ENCODE peak calls at places on chromosomes 12 and 14, in ten cellular contexts. One of them, this sample, is unnamed.

GRCh38 chr12:81668475-81668874 is 90.7 kb downstream of the PPFIA2 start:
- DNase-seq in mammary epithelial cell: peak
- DNase-seq in bronchial epithelial cell: peak
- DNase-seq in A673: peak
- DNase-seq in lower leg skin: no peak
- DNase-seq in HL-60: no peak
- DNase-seq in fibroblast of mammary gland: peak
- DNase-seq in brain microvascular endothelial cell: peak
- DNase-seq in cardiac fibroblast: peak
- DNase-seq in AG09309: peak
- DNase-seq in this sample: no peak

GRCh38 chr12:104602426-104602825 is 145.7 kb downstream of the CHST11 start:
- DNase-seq in bronchial epithelial cell: no peak
- DNase-seq in brain microvascular endothelial cell: no peak
- DNase-seq in lower leg skin: no peak
- DNase-seq in HL-60: no peak
- DNase-seq in cardiac fibroblast: no peak
- DNase-seq in mammary epithelial cell: no peak
- DNase-seq in fibroblast of mammary gland: no peak
- DNase-seq in AG09309: no peak
- DNase-seq in A673: no peak
- DNase-seq in this sample: no peak

GRCh38 chr14:26841920-26842741 is 244.3 kb upstream of the NOVA1 start:
- DNase-seq in fibroblast of mammary gland: peak
- DNase-seq in mammary epithelial cell: peak
- DNase-seq in HL-60: no peak
- DNase-seq in AG09309: peak
- DNase-seq in cardiac fibroblast: peak
- DNase-seq in bronchial epithelial cell: peak
- DNase-seq in lower leg skin: peak
- DNase-seq in brain microvascular endothelial cell: peak
- DNase-seq in A673: peak
- DNase-seq in this sample: peak

GRCh38 chr12:39239484-39240143 is 203.3 kb downstream of the KIF21A start:
- DNase-seq in HL-60: no peak
- DNase-seq in A673: no peak
- DNase-seq in lower leg skin: no peak
- DNase-seq in AG09309: no peak
- DNase-seq in brain microvascular endothelial cell: no peak
- DNase-seq in mammary epithelial cell: peak
- DNase-seq in fibroblast of mammary gland: no peak
- DNase-seq in cardiac fibroblast: no peak
- DNase-seq in bronchial epithelial cell: peak
- DNase-seq in this sample: no peak

GRCh38 chr14:95482967-95483842 is 33.2 kb downstream of the SYNE3 start:
- DNase-seq in mammary epithelial cell: peak
- DNase-seq in lower leg skin: peak
- DNase-seq in brain microvascular endothelial cell: peak
- DNase-seq in bronchial epithelial cell: peak
- DNase-seq in HL-60: no peak
- DNase-seq in AG09309: peak
- DNase-seq in fibroblast of mammary gland: peak
- DNase-seq in A673: no peak
- DNase-seq in cardiac fibroblast: peak
- DNase-seq in this sample: peak

GRCh38 chr12:106721931-106722330 is 52.6 kb upstream of the RIC8B start:
- DNase-seq in A673: no peak
- DNase-seq in fibroblast of mammary gland: no peak
- DNase-seq in lower leg skin: no peak
- DNase-seq in AG09309: no peak
- DNase-seq in brain microvascular endothelial cell: no peak
- DNase-seq in HL-60: no peak
- DNase-seq in cardiac fibroblast: no peak
- DNase-seq in bronchial epithelial cell: no peak
- DNase-seq in mammary epithelial cell: no peak
- DNase-seq in this sample: no peak

GRCh38 chr12:117053050-117053400 is 46.2 kb downstream of the TESC start:
- DNase-seq in cardiac fibroblast: no peak
- DNase-seq in HL-60: no peak
- DNase-seq in brain microvascular endothelial cell: no peak
- DNase-seq in AG09309: no peak
- DNase-seq in mammary epithelial cell: no peak
- DNase-seq in bronchial epithelial cell: no peak
- DNase-seq in fibroblast of mammary gland: no peak
- DNase-seq in lower leg skin: no peak
- DNase-seq in A673: no peak
- DNase-seq in this sample: no peak

GRCh38 chr12:107760207-107760816 is 625 bp downstream of the PRDM4 start:
- DNase-seq in fibroblast of mammary gland: no peak
- DNase-seq in mammary epithelial cell: peak
- DNase-seq in A673: peak
- DNase-seq in brain microvascular endothelial cell: no peak
- DNase-seq in HL-60: peak
- DNase-seq in cardiac fibroblast: peak
- DNase-seq in AG09309: no peak
- DNase-seq in bronchial epithelial cell: peak
- DNase-seq in lower leg skin: peak
- DNase-seq in this sample: no peak

GRCh38 chr12:97557116-97557515 is 94.5 kb downstream of the RMST start:
- DNase-seq in A673: no peak
- DNase-seq in fibroblast of mammary gland: no peak
- DNase-seq in cardiac fibroblast: no peak
- DNase-seq in AG09309: no peak
- DNase-seq in lower leg skin: no peak
- DNase-seq in mammary epithelial cell: no peak
- DNase-seq in bronchial epithelial cell: no peak
- DNase-seq in HL-60: no peak
- DNase-seq in brain microvascular endothelial cell: no peak
- DNase-seq in this sample: no peak

GRCh38 chr12:97555547-97556200 is 93.1 kb downstream of the RMST start:
- DNase-seq in HL-60: no peak
- DNase-seq in fibroblast of mammary gland: no peak
- DNase-seq in cardiac fibroblast: no peak
- DNase-seq in mammary epithelial cell: no peak
- DNase-seq in lower leg skin: no peak
- DNase-seq in A673: no peak
- DNase-seq in AG09309: no peak
- DNase-seq in brain microvascular endothelial cell: no peak
- DNase-seq in bronchial epithelial cell: no peak
- DNase-seq in this sample: no peak

GRCh38 chr12:97560359-97560758 is 97.8 kb downstream of the RMST start:
- DNase-seq in A673: no peak
- DNase-seq in bronchial epithelial cell: no peak
- DNase-seq in HL-60: no peak
- DNase-seq in AG09309: no peak
- DNase-seq in cardiac fibroblast: no peak
- DNase-seq in brain microvascular endothelial cell: no peak
- DNase-seq in fibroblast of mammary gland: no peak
- DNase-seq in lower leg skin: no peak
- DNase-seq in mammary epithelial cell: no peak
- DNase-seq in this sample: no peak

GRCh38 chr12:97552410-97553050 is 89.9 kb downstream of the RMST start:
- DNase-seq in cardiac fibroblast: no peak
- DNase-seq in HL-60: no peak
- DNase-seq in lower leg skin: no peak
- DNase-seq in mammary epithelial cell: peak
- DNase-seq in brain microvascular endothelial cell: no peak
- DNase-seq in AG09309: no peak
- DNase-seq in fibroblast of mammary gland: no peak
- DNase-seq in A673: no peak
- DNase-seq in bronchial epithelial cell: peak
- DNase-seq in this sample: no peak

GRCh38 chr12:97556201-97556824 is 93.7 kb downstream of the RMST start:
- DNase-seq in mammary epithelial cell: peak
- DNase-seq in A673: no peak
- DNase-seq in HL-60: no peak
- DNase-seq in AG09309: no peak
- DNase-seq in cardiac fibroblast: peak
- DNase-seq in bronchial epithelial cell: peak
- DNase-seq in fibroblast of mammary gland: peak
- DNase-seq in brain microvascular endothelial cell: no peak
- DNase-seq in lower leg skin: no peak
- DNase-seq in this sample: no peak
- TF ChIP-seq CTCF in mammary epithelial cell: no peak
- TF ChIP-seq CTCF in A673: no peak
- TF ChIP-seq CTCF in HL-60: no peak
- TF ChIP-seq CTCF in AG09309: no peak
- TF ChIP-seq CTCF in cardiac fibroblast: no peak
- TF ChIP-seq CTCF in bronchial epithelial cell: no peak
- TF ChIP-seq CTCF in fibroblast of mammary gland: no peak
- TF ChIP-seq CTCF in brain microvascular endothelial cell: no peak
- TF ChIP-seq CTCF in lower leg skin: no peak
- TF ChIP-seq CTCF in this sample: no peak

DNA sequence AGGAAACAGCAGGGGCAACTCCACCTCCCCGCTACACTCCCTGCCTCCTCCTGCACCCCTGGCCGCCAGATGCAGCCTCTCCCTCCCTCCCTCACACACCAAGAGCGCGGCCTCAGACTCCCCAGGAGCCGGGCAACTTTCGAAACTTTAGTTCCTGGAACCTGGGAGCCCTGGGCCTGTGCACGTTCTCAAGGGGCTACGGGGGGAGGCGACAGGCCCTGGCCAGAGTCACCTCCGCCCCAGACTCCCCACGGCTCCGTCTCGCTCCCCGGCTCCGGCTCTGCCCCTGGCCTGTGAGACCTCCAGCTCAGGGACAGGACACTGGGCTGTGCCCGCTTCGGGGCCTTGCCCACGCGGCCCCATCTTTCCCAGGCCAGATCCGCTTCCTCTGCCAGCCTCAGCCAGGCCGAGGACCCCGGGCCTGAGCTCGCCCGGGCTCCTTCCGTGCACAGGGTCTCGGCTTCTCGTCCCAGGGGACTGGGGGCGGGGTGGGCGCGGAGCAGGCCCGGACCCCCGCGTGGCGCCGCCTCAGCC is 5.5 kb downstream of the AMN start:
- DNase-seq in fibroblast of mammary gland: no peak
- DNase-seq in A673: no peak
- DNase-seq in lower leg skin: no peak
- DNase-seq in brain microvascular endothelial cell: no peak
- DNase-seq in mammary epithelial cell: no peak
- DNase-seq in bronchial epithelial cell: no peak
- DNase-seq in AG09309: no peak
- DNase-seq in HL-60: peak
- DNase-seq in cardiac fibroblast: no peak
- DNase-seq in this sample: no peak
- H3K4me3 ChIP-seq in fibroblast of mammary gland: no peak
- H3K4me3 ChIP-seq in A673: peak
- H3K4me3 ChIP-seq in lower leg skin: no peak
- H3K4me3 ChIP-seq in brain microvascular endothelial cell: peak
- H3K4me3 ChIP-seq in mammary epithelial cell: no peak
- H3K4me3 ChIP-seq in bronchial epithelial cell: peak
- H3K4me3 ChIP-seq in AG09309: no peak
- H3K4me3 ChIP-seq in HL-60: peak
- H3K4me3 ChIP-seq in cardiac fibroblast: peak
- H3K4me3 ChIP-seq in this sample: peak

GRCh38 chr14:44963775-44964380 is 1.9 kb downstream of the TOGARAM1 start:
- DNase-seq in lower leg skin: no peak
- DNase-seq in brain microvascular endothelial cell: no peak
- DNase-seq in A673: no peak
- DNase-seq in cardiac fibroblast: no peak
- DNase-seq in AG09309: no peak
- DNase-seq in mammary epithelial cell: peak
- DNase-seq in fibroblast of mammary gland: peak
- DNase-seq in bronchial epithelial cell: no peak
- DNase-seq in HL-60: peak
- DNase-seq in this sample: no peak

GRCh38 chr14:44961151-44961729 is 507 bp downstream of the KLHL28 start:
- DNase-seq in HL-60: peak
- DNase-seq in lower leg skin: peak
- DNase-seq in A673: peak
- DNase-seq in brain microvascular endothelial cell: peak
- DNase-seq in bronchial epithelial cell: peak
- DNase-seq in fibroblast of mammary gland: peak
- DNase-seq in mammary epithelial cell: peak
- DNase-seq in AG09309: no peak
- DNase-seq in cardiac fibroblast: peak
- DNase-seq in this sample: no peak

GRCh38 chr14:44960646-44961045 is 1.1 kb downstream of the KLHL28 start:
- DNase-seq in mammary epithelial cell: no peak
- DNase-seq in A673: no peak
- DNase-seq in cardiac fibroblast: no peak
- DNase-seq in brain microvascular endothelial cell: no peak
- DNase-seq in fibroblast of mammary gland: peak
- DNase-seq in bronchial epithelial cell: peak
- DNase-seq in HL-60: no peak
- DNase-seq in AG09309: no peak
- DNase-seq in lower leg skin: no peak
- DNase-seq in this sample: no peak

GRCh38 chr14:44961730-44962572 is at the start of the genes KLHL28 and TOGARAM1:
- DNase-seq in fibroblast of mammary gland: peak
- DNase-seq in cardiac fibroblast: peak
- DNase-seq in brain microvascular endothelial cell: peak
- DNase-seq in HL-60: peak
- DNase-seq in lower leg skin: peak
- DNase-seq in AG09309: peak
- DNase-seq in bronchial epithelial cell: peak
- DNase-seq in A673: peak
- DNase-seq in mammary epithelial cell: peak
- DNase-seq in this sample: peak

DNA sequence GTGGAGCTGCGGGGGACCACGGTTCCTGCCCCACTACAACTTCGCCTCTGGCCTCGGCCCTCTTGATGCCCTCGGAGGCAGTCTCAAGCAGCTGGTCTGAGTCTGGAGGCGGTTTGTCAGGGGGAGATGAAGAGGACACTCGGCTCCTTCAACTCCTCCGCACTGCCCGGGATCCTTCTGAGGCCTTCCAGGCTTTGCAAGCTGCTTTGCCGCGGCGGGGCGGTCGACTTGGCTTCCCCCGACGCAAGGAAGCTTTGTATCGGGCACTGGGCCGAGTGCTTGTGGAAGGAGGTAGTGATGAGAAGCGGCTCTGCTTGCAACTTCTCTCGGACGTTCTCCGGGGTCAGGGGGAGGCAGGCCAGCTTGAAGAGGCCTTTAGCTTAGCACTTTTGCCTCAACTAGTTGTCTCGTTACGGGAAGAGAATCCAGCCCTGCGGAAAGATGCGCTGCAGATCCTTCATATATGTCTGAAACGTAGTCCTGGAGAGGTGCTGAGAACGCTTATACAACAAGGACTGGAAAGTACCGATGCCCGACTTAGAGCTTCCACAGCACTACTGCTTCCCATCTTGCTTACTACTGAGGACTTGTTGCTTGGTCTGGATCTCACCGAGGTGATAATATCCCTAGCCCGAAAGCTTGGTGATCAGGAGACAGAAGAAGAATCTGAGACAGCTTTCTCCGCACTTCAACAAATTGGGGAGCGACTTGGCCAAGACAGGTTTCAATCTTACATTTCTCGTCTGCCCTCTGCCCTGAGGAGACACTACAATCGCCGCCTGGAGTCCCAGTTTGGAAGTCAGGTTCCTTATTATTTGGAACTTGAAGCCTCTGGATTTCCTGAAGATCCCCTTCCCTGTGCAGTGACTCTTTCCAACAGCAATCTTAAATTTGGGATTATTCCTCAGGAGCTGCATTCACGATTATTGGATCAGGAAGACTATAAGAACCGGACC is 861 bp downstream of the TOGARAM1 start:
- DNase-seq in A673: peak
- DNase-seq in brain microvascular endothelial cell: peak
- DNase-seq in fibroblast of mammary gland: peak
- DNase-seq in bronchial epithelial cell: peak
- DNase-seq in lower leg skin: peak
- DNase-seq in HL-60: peak
- DNase-seq in AG09309: no peak
- DNase-seq in mammary epithelial cell: peak
- DNase-seq in cardiac fibroblast: peak
- DNase-seq in this sample: no peak
- TF ChIP-seq CTCF in A673: no peak
- TF ChIP-seq CTCF in brain microvascular endothelial cell: peak
- TF ChIP-seq CTCF in fibroblast of mammary gland: no peak
- TF ChIP-seq CTCF in bronchial epithelial cell: no peak
- TF ChIP-seq CTCF in lower leg skin: no peak
- TF ChIP-seq CTCF in HL-60: no peak
- TF ChIP-seq CTCF in AG09309: no peak
- TF ChIP-seq CTCF in mammary epithelial cell: no peak
- TF ChIP-seq CTCF in cardiac fibroblast: no peak
- TF ChIP-seq CTCF in this sample: no peak

DNA sequence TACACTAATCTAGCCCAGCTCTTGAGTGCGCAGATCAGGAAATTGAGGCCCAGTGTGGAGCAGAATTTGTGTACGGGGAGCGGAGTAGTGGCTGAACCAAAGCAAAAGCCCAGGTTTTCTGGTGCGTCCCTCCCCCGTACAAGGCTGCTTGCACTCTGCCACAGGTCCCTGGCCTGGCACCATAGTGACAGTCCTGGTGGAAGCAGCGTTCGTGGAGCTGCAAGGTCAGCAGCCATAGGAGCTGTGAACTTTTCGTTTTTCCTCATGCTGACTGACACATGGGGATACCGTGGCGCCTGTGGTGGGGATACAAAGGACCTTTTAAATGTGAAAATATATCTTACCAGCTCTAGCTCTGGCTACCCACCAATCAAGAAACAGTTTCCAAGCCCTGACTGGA is 1.8 kb downstream of the EVL start:
- DNase-seq in A673: no peak
- DNase-seq in bronchial epithelial cell: no peak
- DNase-seq in mammary epithelial cell: no peak
- DNase-seq in AG09309: no peak
- DNase-seq in lower leg skin: no peak
- DNase-seq in HL-60: peak
- DNase-seq in cardiac fibroblast: no peak
- DNase-seq in fibroblast of mammary gland: no peak
- DNase-seq in brain microvascular endothelial cell: no peak
- DNase-seq in this sample: no peak
- H3K4me3 ChIP-seq in A673: no peak
- H3K4me3 ChIP-seq in bronchial epithelial cell: no peak
- H3K4me3 ChIP-seq in mammary epithelial cell: no peak
- H3K4me3 ChIP-seq in AG09309: no peak
- H3K4me3 ChIP-seq in lower leg skin: no peak
- H3K4me3 ChIP-seq in HL-60: no peak
- H3K4me3 ChIP-seq in cardiac fibroblast: no peak
- H3K4me3 ChIP-seq in fibroblast of mammary gland: no peak
- H3K4me3 ChIP-seq in brain microvascular endothelial cell: no peak
- H3K4me3 ChIP-seq in this sample: no peak